ENCODE peak calls at places on chromosome 6, in seven cellular contexts. N is neural crest cell, H is IMR-90, Y is GM13977, B is HFFc6, R is GM12865, E is GM10248. W is an unnamed sample.

GRCh38 chr6:158028421-158028820 is 46.8 kb downstream of the SYNJ2 start:
- DNase-seq in B (no peak), N (no peak), Y (no peak), R (no peak), E (no peak), H (no peak), W (no peak)

GRCh38 chr6:6858533-6858982 is 249.2 kb upstream of the RREB1 start:
- DNase-seq in R (no peak), N (no peak), B (no peak), H (no peak), Y (no peak), E (no peak), W (no peak)

GRCh38 chr6:46220351-46221220 is 49.8 kb upstream of the ENPP5 start:
- DNase-seq in N (no peak), Y (peak; percentile 36), R (peak; percentile 58), B (no peak), E (peak; percentile 37), H (no peak), W (no peak)

GRCh38 chr6:75546401-75546800 is 52.8 kb upstream of the FILIP1 start:
- DNase-seq in N (no peak), Y (no peak), H (peak; percentile 35), B (peak; percentile 8), R (peak; percentile 12), E (peak; percentile 12), W (no peak)

GRCh38 chr6:31125586-31126363 is 5.5 kb upstream of the CDSN start:
- DNase-seq in E (no peak), Y (no peak), B (peak; percentile 78), N (no peak), R (no peak), H (peak; percentile 48), W (no peak)

GRCh38 chr6:54214286-54214685 is 94.0 kb upstream of the TINAG start:
- DNase-seq in E (no peak), H (no peak), Y (no peak), B (no peak), R (no peak), N (no peak), W (no peak)

GRCh38 chr6:1600764-1601615 is 8.7 kb upstream of the FOXC1 start:
- DNase-seq in N (no peak), E (no peak), B (no peak), R (no peak), H (no peak), Y (no peak), W (no peak)

GRCh38 chr6:4059115-4059777 is 19.7 kb downstream of the FAM217A start:
- DNase-seq in R (no peak), Y (no peak), E (no peak), N (no peak), H (peak; percentile 90), B (peak; percentile 82), W (no peak)

GRCh38 chr6:97947841-97948240 is 664.8 kb upstream of the MMS22L start:
- DNase-seq in Y (no peak), H (peak; percentile 10), R (no peak), E (no peak), B (no peak), N (no peak), W (no peak)

GRCh38 chr6:133817460-133818047 is 71.4 kb upstream of the TCF21 start:
- DNase-seq in N (peak; percentile 41), Y (peak; percentile 11), B (no peak), R (peak; percentile 40), H (no peak), E (peak; percentile 23), W (peak; percentile 62)

GRCh38 chr6:148935705-148936306 is 189.0 kb downstream of the UST start:
- DNase-seq in E (no peak), B (peak; percentile 58), R (no peak), Y (no peak), N (no peak), H (peak; percentile 71), W (no peak)

GRCh38 chr6:57173886-57174510 is 1.9 kb downstream of the BAG2 start:
- DNase-seq in E (no peak), B (peak; percentile 60), R (peak; percentile 3), N (no peak), Y (no peak), H (peak; percentile 84), W (no peak)

GRCh38 chr6:27966816-27967426 is 9.9 kb downstream of the OR2B6 start:
- DNase-seq in B (no peak), Y (no peak), N (no peak), E (no peak), H (no peak), R (no peak), W (no peak)

GRCh38 chr6:39048481-39049399 is at the start of gene GLP1R:
- DNase-seq in B (no peak), R (no peak), H (no peak), N (no peak), Y (no peak), E (no peak), W (peak; percentile 46)

GRCh38 chr6:144064831-144065668 is 30.3 kb downstream of the SF3B5 start:
- DNase-seq in R (peak; percentile 60), B (no peak), N (no peak), E (peak; percentile 29), H (no peak), Y (peak; percentile 24), W (no peak)

GRCh38 chr6:144064402-144064830 is 31.0 kb downstream of the SF3B5 start:
- DNase-seq in R (peak; percentile 67), E (peak; percentile 63), N (peak; percentile 23), B (no peak), H (no peak), Y (peak; percentile 66), W (peak; percentile 27)

GRCh38 chr6:144062757-144063156 is 32.6 kb downstream of the SF3B5 start:
- DNase-seq in R (no peak), N (no peak), B (no peak), H (no peak), Y (peak; percentile 15), E (no peak), W (no peak)

GRCh38 chr6:144063246-144063743 is 32.1 kb downstream of the SF3B5 start:
- DNase-seq in B (no peak), N (no peak), Y (peak; percentile 30), H (no peak), R (peak; percentile 40), E (no peak), W (no peak)

DNA sequence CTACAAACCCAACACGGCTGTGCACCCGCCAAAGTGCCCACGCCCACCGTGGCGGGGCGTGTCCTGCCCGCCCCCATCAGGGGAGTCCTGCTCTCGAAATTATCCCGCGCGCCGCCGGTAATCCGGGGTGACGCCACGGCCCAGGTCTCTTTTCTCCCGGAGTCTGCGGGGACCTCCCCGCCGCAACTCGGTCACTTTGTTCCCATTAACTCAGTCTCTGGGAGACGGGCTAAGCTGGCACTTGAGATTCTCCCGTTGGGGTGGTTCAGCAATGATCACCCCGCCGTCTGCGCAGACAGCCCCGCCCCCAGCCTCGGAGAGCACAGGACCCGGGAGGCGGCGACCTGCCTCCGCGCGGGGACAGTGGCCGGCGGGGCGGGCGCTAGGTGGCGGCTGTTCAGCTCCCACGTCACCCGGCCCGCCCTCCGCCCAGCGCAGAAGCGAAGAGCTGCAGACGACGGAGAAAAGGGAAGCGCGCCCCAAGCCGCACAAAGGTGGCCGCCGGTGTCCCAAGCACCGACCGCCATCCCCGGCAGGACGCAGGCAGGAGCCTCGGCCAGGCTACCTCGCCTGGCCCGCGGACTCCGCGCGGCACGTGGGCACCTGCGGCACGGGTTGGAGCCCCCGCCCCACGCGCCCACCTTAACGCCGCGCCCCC is 31.5 kb downstream of the SF3B5 start:
- DNase-seq in N (peak; percentile 67), R (peak; percentile 96), H (no peak), Y (peak; percentile 96), E (peak; percentile 94), B (peak; percentile 16), W (peak; percentile 82)
- TF ChIP-seq CTCF in N (peak; percentile 36), R (peak; percentile 18), H (no peak), Y (peak; percentile 43), E (peak; percentile 40), B (peak; percentile 49), W (no peak)

GRCh38 chr6:323730-324088 is 31.4 kb downstream of the DUSP22 start:
- DNase-seq in E (no peak), H (no peak), B (no peak), Y (no peak), R (no peak), N (no peak), W (no peak)

GRCh38 chr6:321158-321438 is 28.8 kb downstream of the DUSP22 start:
- DNase-seq in B (no peak), E (no peak), N (no peak), Y (no peak), H (no peak), R (no peak), W (no peak)

GRCh38 chr6:320351-321157 is 28.3 kb downstream of the DUSP22 start:
- DNase-seq in Y (no peak), R (peak; percentile 76), H (no peak), N (no peak), B (no peak), E (no peak), W (no peak)

GRCh38 chr6:322940-323729 is 30.8 kb downstream of the DUSP22 start:
- DNase-seq in H (no peak), Y (no peak), N (no peak), B (no peak), E (no peak), R (peak; percentile 92), W (no peak)

DNA sequence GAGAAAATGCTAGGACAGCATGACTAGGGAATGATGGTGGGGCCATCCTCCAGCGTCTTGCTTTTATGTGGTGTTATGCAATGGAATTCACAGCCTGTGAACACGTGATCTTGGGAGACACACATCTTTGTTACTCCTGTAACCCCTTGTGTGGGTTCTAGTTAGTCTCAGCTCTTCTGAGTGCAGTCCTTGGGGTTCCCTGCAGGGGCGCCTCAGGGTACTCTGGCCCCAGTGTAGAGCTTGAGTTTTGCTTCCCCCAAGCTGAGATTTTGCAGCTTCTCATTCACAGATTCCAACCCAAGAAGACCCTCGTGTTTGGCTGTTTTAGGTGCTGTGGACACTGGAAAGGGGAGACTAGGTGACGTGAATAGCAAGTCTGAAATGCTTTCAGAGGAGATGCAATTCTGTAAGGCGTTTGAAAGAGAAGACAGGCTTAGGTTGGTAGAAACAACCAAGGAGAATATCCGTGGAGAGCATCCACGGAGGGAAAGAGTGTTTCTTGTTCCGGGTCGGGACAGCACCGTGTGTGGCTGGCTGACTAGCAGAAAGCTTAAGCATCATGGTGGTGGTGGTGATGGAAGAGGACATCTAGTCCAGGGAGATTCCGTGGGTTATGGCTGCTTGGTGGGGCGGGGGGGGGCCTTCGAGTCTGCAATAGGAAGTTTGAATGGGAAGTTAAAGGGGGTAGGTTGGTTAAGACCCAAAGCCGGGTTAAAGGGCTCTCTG is 30.1 kb downstream of the DUSP22 start:
- DNase-seq in E (no peak), H (no peak), B (no peak), Y (no peak), R (peak; percentile 86), N (no peak), W (no peak)
- TF ChIP-seq CTCF in E (peak; percentile 37), H (no peak), B (peak; percentile 17), Y (peak; percentile 40), R (peak; percentile 74), N (no peak), W (peak; percentile 10)

GRCh38 chr6:43952746-43953145 is 174.5 kb downstream of the MRPL14 start:
- DNase-seq in N (no peak), B (no peak), R (peak; percentile 28), Y (no peak), E (no peak), H (no peak), W (no peak)
- TF ChIP-seq CTCF in N (peak; percentile 24), B (peak; percentile 59), R (peak; percentile 27), Y (peak; percentile 11), E (no peak), H (no peak), W (no peak)

DNA sequence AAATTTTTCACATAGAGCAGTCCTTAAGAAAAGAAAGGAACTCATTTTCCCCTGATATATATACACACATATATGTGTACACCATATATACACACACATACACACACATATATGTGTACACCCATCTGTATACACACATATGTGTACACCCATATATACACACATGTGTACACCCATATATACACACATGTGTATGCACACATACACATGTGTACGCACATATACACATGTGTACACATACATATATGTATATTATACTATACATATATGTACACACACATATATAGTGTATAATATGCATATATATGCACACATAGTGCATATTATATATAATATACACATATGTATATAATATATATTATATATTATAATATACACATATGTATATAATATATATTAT is 9.1 kb downstream of the MAP3K4 start:
- DNase-seq in H (no peak), Y (no peak), N (no peak), R (no peak), B (no peak), E (no peak), W (no peak)
- TF ChIP-seq CTCF in H (no peak), Y (no peak), N (no peak), R (no peak), B (no peak), E (no peak), W (no peak)

W was measured in glutamatergic neuron.